ENCODE peak calls at places on chromosomes 13 and 19, in nine cellular contexts. S is GM04504, B is cardiac fibroblast, C is stromal cell of bone marrow, U is type B pancreatic cell, J is NCI-H345, Z is progenitor cell of endocrine pancreas, N is memory B cell, E is GM04503. A is an unnamed sample.

GRCh38 chr19:37933965-37934364 is 27.0 kb downstream of the SIPA1L3 start:
- DNase-seq in S (no peak), B (peak; percentile 72), C (peak; percentile 10), U (no peak), J (no peak), Z (no peak), N (no peak), E (peak; percentile 4), A (no peak)

GRCh38 chr13:29594310-29594709 is 1.2 kb downstream of the SLC7A1 start:
- DNase-seq in S (peak; percentile 55), B (peak; percentile 88), C (peak; percentile 25), U (no peak), J (peak; percentile 33), Z (no peak), N (peak; percentile 19), E (peak; percentile 47), A (peak; percentile 91)

GRCh38 chr19:44905437-44906160 is at the start of gene APOE:
- DNase-seq in S (no peak), B (no peak), C (no peak), U (no peak), J (peak; percentile 21), Z (no peak), N (no peak), E (no peak), A (peak; percentile 20)

GRCh38 chr19:38993271-38993670 is 17.7 kb upstream of the FBXO17 start:
- DNase-seq in S (no peak), B (peak; percentile 65), C (peak; percentile 65), U (no peak), J (no peak), Z (no peak), N (no peak), E (peak; percentile 37), A (peak; percentile 83)

GRCh38 chr19:4971424-4971793 is 2.5 kb downstream of the KDM4B start:
- DNase-seq in S (no peak), B (peak; percentile 17), C (no peak), U (no peak), J (peak; percentile 37), Z (no peak), N (no peak), E (no peak), A (peak; percentile 40)

GRCh38 chr19:49315111-49315510 is 9.9 kb downstream of the SLC6A16 start:
- DNase-seq in S (no peak), B (no peak), C (no peak), U (no peak), J (no peak), Z (no peak), N (no peak), E (no peak), A (no peak)

GRCh38 chr13:30581582-30581981 is 36.1 kb upstream of the USPL1 start:
- DNase-seq in S (no peak), B (peak; percentile 41), C (no peak), U (no peak), J (no peak), Z (no peak), N (no peak), E (no peak), A (peak; percentile 48)

GRCh38 chr13:22486490-22486889 is 694.3 kb upstream of the SGCG start:
- DNase-seq in S (no peak), B (no peak), C (no peak), U (no peak), J (no peak), Z (no peak), N (no peak), E (no peak), A (no peak)

GRCh38 chr19:45641274-45642105 is 2.3 kb upstream of the EML2 start:
- DNase-seq in S (peak; percentile 30), B (peak; percentile 85), C (no peak), U (peak; percentile 82), J (peak; percentile 84), Z (peak; percentile 49), N (peak; percentile 58), E (no peak), A (peak; percentile 95)

GRCh38 chr13:81184556-81185265 is 843.8 kb upstream of the SPRY2 start:
- DNase-seq in S (no peak), B (peak; percentile 56), C (no peak), U (no peak), J (no peak), Z (no peak), N (no peak), E (no peak), A (peak; percentile 68)

GRCh38 chr13:33017410-33017929 is 1.2 kb downstream of the KL start:
- DNase-seq in S (no peak), B (peak; percentile 48), C (no peak), U (no peak), J (no peak), Z (no peak), N (no peak), E (no peak), A (peak; percentile 13)

GRCh38 chr13:28002886-28003698 is 14.6 kb upstream of the URAD start:
- DNase-seq in S (no peak), B (no peak), C (no peak), U (no peak), J (no peak), Z (no peak), N (no peak), E (no peak), A (no peak)

GRCh38 chr13:60613080-60613479 is 216.1 kb downstream of the TDRD3 start:
- DNase-seq in S (no peak), B (no peak), C (no peak), U (no peak), J (no peak), Z (no peak), N (no peak), E (no peak), A (no peak)

GRCh38 chr13:30972888-30973377 is 40.5 kb downstream of the TEX26 start:
- DNase-seq in S (no peak), B (no peak), C (no peak), U (no peak), J (no peak), Z (no peak), N (no peak), E (peak; percentile 37), A (no peak)

GRCh38 chr13:29428310-29428991 is 167.0 kb downstream of the SLC7A1 start:
- DNase-seq in S (no peak), B (peak; percentile 14), C (no peak), U (no peak), J (peak; percentile 19), Z (no peak), N (no peak), E (no peak), A (peak; percentile 29)

GRCh38 chr19:32971012-32971595 is 654 bp downstream of the CEP89 start:
- DNase-seq in S (no peak), B (no peak), C (no peak), U (no peak), J (no peak), Z (no peak), N (no peak), E (no peak), A (peak; percentile 3)

A was measured in ELR.